ENCODE peak calls at places on chromosomes 11 and 22, in eight cellular contexts. U is bronchial epithelial cell; Y is type B pancreatic cell; F is K562; T is lower lobe of right lung; Z is dorsolateral prefrontal cortex; J is CD8-positive, alpha-beta T cell; S is brain microvascular endothelial cell. A is an unnamed sample.

GRCh38 chr22:19501897-19502447 is 22.2 kb downstream of the CLDN5 start:
- DNase-seq in U (no peak), Y (no peak), F (no peak), T (no peak), Z (no peak), J (no peak), S (no peak), A (no peak)

GRCh38 chr11:46210133-46210636 is 67.3 kb upstream of the CREB3L1 start:
- DNase-seq in U (peak), Y (no peak), F (no peak), T (no peak), Z (no peak), J (no peak), S (peak), A (peak)

GRCh38 chr11:60849641-60850520 is 5.9 kb downstream of the PTGDR2 start:
- DNase-seq in U (no peak), Y (no peak), F (no peak), T (no peak), Z (no peak), J (no peak), S (no peak), A (no peak)

GRCh38 chr11:70611890-70612289 is 213.6 kb downstream of the CTTN start:
- DNase-seq in U (no peak), Y (no peak), F (no peak), T (peak), Z (no peak), J (no peak), S (no peak), A (no peak)

GRCh38 chr11:64224151-64224890 is 1.7 kb downstream of the TRPT1 start:
- DNase-seq in U (peak), Y (no peak), F (no peak), T (no peak), Z (no peak), J (no peak), S (no peak), A (no peak)

GRCh38 chr22:50620861-50621490 is 7.0 kb downstream of the ARSA start:
- DNase-seq in U (peak), Y (no peak), F (no peak), T (no peak), Z (no peak), J (peak), S (no peak), A (peak)

GRCh38 chr11:1779806-1780699 is 16.3 kb upstream of the CTSD start:
- DNase-seq in U (no peak), Y (no peak), F (no peak), T (no peak), Z (peak), J (no peak), S (no peak), A (no peak)

GRCh38 chr22:24728790-24729637 is 45.5 kb downstream of the PIWIL3 start:
- DNase-seq in U (peak), Y (no peak), F (peak), T (no peak), Z (peak), J (no peak), S (peak), A (peak)

GRCh38 chr11:65471410-65471762 is 27.5 kb upstream of the MALAT1 start:
- DNase-seq in U (peak), Y (no peak), F (peak), T (peak), Z (peak), J (peak), S (peak), A (no peak)

GRCh38 chr11:120392791-120393190 is 56.6 kb downstream of the ARHGEF12 start:
- DNase-seq in U (no peak), Y (no peak), F (no peak), T (no peak), Z (no peak), J (no peak), S (peak), A (no peak)

GRCh38 chr22:17576475-17576874 is 13.2 kb downstream of the SLC25A18 start:
- DNase-seq in U (peak), Y (no peak), F (no peak), T (no peak), Z (no peak), J (no peak), S (peak), A (no peak)

GRCh38 chr22:22061085-22062077 is 78.8 kb upstream of the TOP3B start:
- DNase-seq in U (peak), Y (no peak), F (no peak), T (no peak), Z (peak), J (no peak), S (peak), A (peak)

GRCh38 chr22:48089601-48090331 is 1327.3 kb downstream of the TBC1D22A start:
- DNase-seq in U (no peak), Y (no peak), F (no peak), T (no peak), Z (no peak), J (no peak), S (peak), A (no peak)

GRCh38 chr22:25067851-25068421 is 115.4 kb downstream of the KIAA1671 start:
- DNase-seq in U (no peak), Y (no peak), F (no peak), T (peak), Z (peak), J (peak), S (no peak), A (no peak)

GRCh38 chr11:84819561-84819960 is 807.6 kb downstream of the DLG2 start:
- DNase-seq in U (no peak), Y (no peak), F (no peak), T (no peak), Z (no peak), J (no peak), S (no peak), A (no peak)

GRCh38 chr22:17569971-17570511 is 6.7 kb downstream of the SLC25A18 start:
- DNase-seq in U (no peak), Y (no peak), F (no peak), T (no peak), Z (no peak), J (no peak), S (peak), A (no peak)

GRCh38 chr11:27495710-27496300 is 10.8 kb downstream of the LIN7C start:
- DNase-seq in U (no peak), Y (no peak), F (no peak), T (no peak), Z (no peak), J (no peak), S (no peak), A (no peak)

GRCh38 chr11:27497911-27498310 is 8.7 kb downstream of the LIN7C start:
- DNase-seq in U (no peak), Y (no peak), F (no peak), T (no peak), Z (no peak), J (no peak), S (no peak), A (no peak)

GRCh38 chr11:27501102-27501501 is 5.5 kb downstream of the LIN7C start:
- DNase-seq in U (no peak), Y (no peak), F (no peak), T (no peak), Z (no peak), J (no peak), S (no peak), A (no peak)

GRCh38 chr11:27496461-27496860 is 10.1 kb downstream of the LIN7C start:
- DNase-seq in U (no peak), Y (no peak), F (no peak), T (no peak), Z (no peak), J (no peak), S (no peak), A (no peak)

DNA sequence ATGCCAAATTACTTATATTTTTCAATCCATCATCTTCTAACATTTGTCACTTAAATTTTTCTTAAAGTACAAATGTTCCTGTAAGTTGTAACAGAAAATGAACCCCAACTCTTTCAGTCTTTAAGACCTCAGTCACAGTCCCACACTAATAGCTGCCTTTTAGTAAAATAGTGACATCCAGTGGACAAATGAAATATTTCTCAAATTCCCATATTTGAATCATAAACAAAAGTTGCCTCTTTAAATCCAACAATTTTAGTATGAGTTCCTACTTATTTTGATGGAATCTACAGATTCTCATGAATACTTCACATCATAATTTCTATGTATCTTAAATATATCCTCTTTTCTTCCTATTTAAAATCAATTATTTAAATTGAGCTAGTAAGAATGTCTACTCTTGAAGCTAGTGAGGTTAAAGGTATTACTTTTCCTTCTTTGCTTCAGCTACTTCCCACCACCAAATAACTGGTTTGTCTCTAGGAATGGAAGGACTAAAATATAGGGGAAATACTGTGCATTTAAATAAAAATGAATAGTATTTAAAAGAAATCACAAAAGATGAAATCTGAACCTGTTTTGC is 9.2 kb downstream of the LIN7C start:
- DNase-seq in U (peak), Y (no peak), F (peak), T (no peak), Z (no peak), J (no peak), S (no peak), A (no peak)
- TF ChIP-seq CTCF in U (peak), Y (peak), F (no peak), T (peak), Z (peak), J (peak), S (peak), A (no peak)

GRCh38 chr11:29527391-29527936 is 489.4 kb downstream of the KCNA4 start:
- DNase-seq in U (peak), Y (no peak), F (no peak), T (no peak), Z (no peak), J (no peak), S (peak), A (peak)
- TF ChIP-seq CTCF in U (peak), Y (peak), F (no peak), T (peak), Z (no peak), J (no peak), S (peak), A (peak)

DNA sequence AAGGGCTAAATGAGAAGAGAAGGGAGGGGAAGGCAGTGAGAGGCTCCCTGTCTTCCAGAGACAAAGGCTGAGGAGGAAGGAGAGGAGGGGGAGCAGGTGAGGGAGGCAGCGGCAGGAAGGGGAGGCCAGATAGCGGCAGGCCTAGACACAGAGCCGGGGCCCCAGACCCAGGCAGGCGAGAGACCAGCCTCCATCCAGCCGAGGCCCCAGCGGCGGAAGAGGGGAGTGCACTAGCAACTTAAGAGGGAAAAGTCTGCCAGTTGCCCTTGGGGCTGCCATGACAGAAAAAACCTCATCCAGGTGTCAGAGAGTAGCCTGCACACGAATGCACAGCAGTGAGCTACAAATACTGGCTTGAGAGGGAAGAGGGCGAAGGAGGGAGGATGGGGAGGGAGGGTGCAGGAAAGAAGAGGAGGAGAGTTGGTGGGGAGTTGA is 46.7 kb downstream of the IGLL1 start:
- DNase-seq in U (peak), Y (peak), F (peak), T (peak), Z (no peak), J (peak), S (peak), A (peak)
- TF ChIP-seq CTCF in U (peak), Y (peak), F (peak), T (no peak), Z (peak), J (no peak), S (peak), A (peak)

GRCh38 chr22:49317369-49317768 is 510.3 kb downstream of the BRD1 start:
- DNase-seq in U (no peak), Y (no peak), F (no peak), T (no peak), Z (no peak), J (no peak), S (no peak), A (no peak)
- TF ChIP-seq CTCF in U (no peak), Y (peak), F (no peak), T (no peak), Z (no peak), J (no peak), S (no peak), A (no peak)

GRCh38 chr11:83009999-83010398 is 61.7 kb downstream of the RAB30 start:
- DNase-seq in U (no peak), Y (no peak), F (no peak), T (no peak), Z (no peak), J (no peak), S (no peak), A (no peak)
- TF ChIP-seq CTCF in U (no peak), Y (no peak), F (no peak), T (no peak), Z (no peak), J (no peak), S (no peak), A (no peak)

GRCh38 chr11:86800956-86801264 is 568 bp downstream of the PRSS23 start:
- DNase-seq in U (no peak), Y (no peak), F (no peak), T (no peak), Z (no peak), J (no peak), S (no peak), A (no peak)

GRCh38 chr11:86800076-86800955 is at the start of gene PRSS23:
- DNase-seq in U (no peak), Y (peak), F (peak), T (peak), Z (peak), J (peak), S (no peak), A (no peak)

GRCh38 chr11:86797133-86797532 is 3.2 kb upstream of the PRSS23 start:
- DNase-seq in U (no peak), Y (no peak), F (no peak), T (no peak), Z (no peak), J (no peak), S (no peak), A (no peak)

GRCh38 chr11:86799680-86800075 is 664 bp upstream of the PRSS23 start:
- DNase-seq in U (no peak), Y (no peak), F (no peak), T (no peak), Z (peak), J (no peak), S (no peak), A (no peak)

DNA sequence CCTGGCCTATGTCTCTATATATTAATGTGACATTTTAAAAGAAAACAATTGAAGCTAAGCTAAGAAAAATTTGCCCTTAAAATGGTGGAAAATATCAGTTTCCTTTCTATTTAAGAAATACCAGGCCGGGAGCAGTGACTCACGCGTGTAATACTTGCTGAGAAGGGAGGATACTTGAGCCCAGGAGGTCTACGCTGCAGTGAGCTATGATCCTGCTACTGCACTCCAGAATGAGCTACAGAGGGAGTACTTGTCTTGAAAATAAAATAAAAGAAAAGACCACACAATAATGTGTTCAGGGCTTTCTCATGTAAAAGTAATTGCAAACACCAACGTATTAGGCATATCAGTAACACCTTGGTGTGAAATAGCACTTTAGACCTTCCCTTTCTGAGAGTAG is 1.4 kb upstream of the PRSS23 start:
- DNase-seq in U (peak), Y (no peak), F (no peak), T (no peak), Z (no peak), J (no peak), S (peak), A (no peak)
- TF ChIP-seq CTCF in U (no peak), Y (no peak), F (no peak), T (no peak), Z (no peak), J (no peak), S (peak), A (no peak)

GRCh38 chr11:48384670-48385069 is 18.4 kb upstream of the OR4C5 start:
- DNase-seq in U (no peak), Y (no peak), F (peak), T (no peak), Z (no peak), J (no peak), S (no peak), A (no peak)
- TF ChIP-seq CTCF in U (no peak), Y (no peak), F (peak), T (no peak), Z (no peak), J (no peak), S (peak), A (no peak)

DNA sequence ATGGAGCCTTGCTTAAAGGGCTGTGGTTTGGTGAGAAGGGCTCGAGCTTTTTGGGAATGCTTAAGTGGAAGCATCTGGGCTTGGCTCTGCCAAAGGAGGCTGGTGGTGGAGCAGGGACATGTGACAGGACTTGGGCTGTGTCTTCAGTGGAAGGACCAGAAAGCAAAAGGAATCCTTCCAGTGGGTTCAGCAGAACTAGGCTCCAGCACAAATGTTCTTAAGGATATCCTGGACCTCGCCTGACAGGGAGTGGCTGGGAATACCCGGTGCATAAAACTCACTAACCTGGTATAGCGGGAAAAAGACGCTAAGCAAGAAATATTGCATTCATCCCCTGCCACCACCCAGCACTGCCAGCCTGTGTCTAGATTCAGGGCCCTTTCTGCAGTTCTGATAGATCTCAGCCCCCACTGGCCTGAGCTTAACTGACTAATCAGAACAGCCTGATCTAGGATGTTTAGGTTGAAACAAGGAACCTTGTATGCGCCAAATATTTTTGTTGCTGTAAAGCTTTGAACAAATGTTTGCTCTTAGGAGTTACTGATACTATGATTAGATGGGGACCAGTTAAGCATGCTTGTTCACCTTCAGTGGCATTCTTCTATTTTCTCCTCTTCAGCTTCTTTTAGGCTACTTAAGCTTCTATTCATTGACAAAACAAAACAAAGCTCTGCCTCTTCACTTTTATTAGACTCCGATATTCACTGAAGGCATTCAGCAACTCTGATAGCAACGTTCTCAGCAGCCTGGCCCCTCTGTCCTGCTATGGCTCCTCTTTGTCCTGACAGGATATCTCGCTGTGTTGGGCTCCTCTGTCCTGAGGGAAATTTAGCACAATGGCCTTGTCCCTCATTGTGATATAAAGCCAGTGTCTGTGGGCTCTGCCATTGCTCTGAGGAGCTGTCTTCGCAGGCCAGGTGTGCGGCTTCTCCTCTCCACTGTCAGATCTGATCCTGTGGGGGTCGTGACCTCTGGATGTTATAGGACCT is 25.0 kb downstream of the PPFIBP2 start:
- DNase-seq in U (peak), Y (no peak), F (no peak), T (no peak), Z (no peak), J (no peak), S (no peak), A (no peak)
- TF ChIP-seq CTCF in U (no peak), Y (no peak), F (no peak), T (no peak), Z (no peak), J (no peak), S (no peak), A (no peak)

A was measured in HL-60.